ENCODE peak calls at places on chromosomes 12 and 14, in eight cellular contexts. Y is breast epithelium, P is NT2/D1, L is choroid plexus epithelial cell, D is right cardiac atrium, C is kidney epithelial cell, F is lower lobe of right lung, J is transverse colon. V is an unnamed sample.

GRCh38 chr12:93127582-93128331 is 198.7 kb upstream of the EEA1 start:
- DNase-seq in Y (peak; percentile 88), P (no peak), L (peak; percentile 100), D (peak; percentile 69), C (no peak), F (peak; percentile 75), J (peak; percentile 49), V (peak; percentile 60)

GRCh38 chr12:100706029-100706428 is 88.5 kb upstream of the ANO4 start:
- DNase-seq in Y (no peak), P (no peak), L (peak; percentile 52), D (no peak), C (peak; percentile 70), F (no peak), J (no peak), V (no peak)

GRCh38 chr14:58954874-58955273 is 233.6 kb upstream of the DAAM1 start:
- DNase-seq in Y (no peak), P (no peak), L (peak; percentile 26), D (no peak), C (no peak), F (no peak), J (peak; percentile 14), V (no peak)

GRCh38 chr12:46590991-46591703 is 218.6 kb upstream of the SLC38A2 start:
- DNase-seq in Y (no peak), P (no peak), L (no peak), D (no peak), C (no peak), F (no peak), J (no peak), V (no peak)

GRCh38 chr12:58310828-58311273 is 369.5 kb downstream of the ATP23 start:
- DNase-seq in Y (no peak), P (no peak), L (peak; percentile 99), D (no peak), C (peak; percentile 85), F (no peak), J (no peak), V (no peak)

GRCh38 chr12:62784576-62784975 is 150.4 kb downstream of the PPM1H start:
- DNase-seq in Y (no peak), P (no peak), L (no peak), D (no peak), C (no peak), F (no peak), J (no peak), V (no peak)

GRCh38 chr14:37824936-37825698 is 229.7 kb downstream of the TTC6 start:
- DNase-seq in Y (no peak), P (no peak), L (peak; percentile 49), D (no peak), C (no peak), F (no peak), J (no peak), V (no peak)

GRCh38 chr12:62933220-62933870 is 1.6 kb downstream of the PPM1H start:
- DNase-seq in Y (no peak), P (no peak), L (no peak), D (peak; percentile 46), C (no peak), F (no peak), J (peak; percentile 22), V (no peak)

GRCh38 chr14:32991706-32992105 is 53.0 kb downstream of the NPAS3 start:
- DNase-seq in Y (no peak), P (no peak), L (no peak), D (no peak), C (no peak), F (no peak), J (no peak), V (no peak)

GRCh38 chr14:70073924-70074566 is 114.7 kb downstream of the SLC8A3 start:
- DNase-seq in Y (peak; percentile 26), P (peak; percentile 63), L (peak; percentile 89), D (peak; percentile 63), C (peak; percentile 16), F (peak; percentile 73), J (peak; percentile 68), V (peak; percentile 64)

GRCh38 chr14:85214471-85214870 is 315.5 kb upstream of the FLRT2 start:
- DNase-seq in Y (no peak), P (no peak), L (peak; percentile 79), D (no peak), C (no peak), F (no peak), J (no peak), V (no peak)

GRCh38 chr14:49879683-49880204 is 13.1 kb upstream of the ARF6 start:
- DNase-seq in Y (no peak), P (no peak), L (peak; percentile 73), D (peak; percentile 34), C (peak; percentile 31), F (peak; percentile 58), J (peak; percentile 70), V (peak; percentile 72)

GRCh38 chr14:30333934-30334333 is 225.0 kb upstream of the G2E3 start:
- DNase-seq in Y (no peak), P (no peak), L (no peak), D (no peak), C (no peak), F (no peak), J (no peak), V (no peak)

GRCh38 chr12:58470266-58471010 is 449.9 kb downstream of the LRIG3 start:
- DNase-seq in Y (no peak), P (no peak), L (no peak), D (no peak), C (no peak), F (no peak), J (no peak), V (no peak)

GRCh38 chr12:56995930-56996496 is 10.3 kb downstream of the ZBTB39 start:
- DNase-seq in Y (no peak), P (no peak), L (no peak), D (no peak), C (no peak), F (no peak), J (no peak), V (no peak)

DNA sequence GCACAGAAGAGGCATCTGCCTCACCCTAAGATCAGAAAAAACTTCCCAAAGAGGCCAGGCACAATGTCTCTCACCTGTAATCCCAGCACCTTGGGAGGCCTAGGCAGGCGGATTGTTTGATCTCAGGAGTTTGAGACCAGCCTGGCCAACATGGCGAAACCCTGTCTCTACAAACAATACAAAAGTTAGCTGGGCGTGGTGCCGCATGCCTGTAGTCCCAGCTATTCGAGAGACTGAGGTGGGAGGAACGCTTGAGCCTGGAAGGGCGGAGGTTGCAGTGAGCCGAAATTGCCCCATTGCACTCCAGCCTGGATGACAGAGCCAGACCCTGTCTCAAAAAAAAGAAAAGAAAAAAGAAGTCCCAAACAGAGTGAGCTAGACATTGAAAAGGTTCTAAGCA is 4.5 kb downstream of the ZBTB1 start:
- DNase-seq in Y (no peak), P (no peak), L (no peak), D (no peak), C (no peak), F (no peak), J (no peak), V (no peak)
- H3K4me3 ChIP-seq in Y (no peak overlapping the region), P (no peak overlapping the region), L (no peak overlapping the region), D (no peak overlapping the region), C (no peak overlapping the region), F (no peak overlapping the region), J (no peak overlapping the region), V (no peak overlapping the region)

GRCh38 chr14:68779761-68780323 is 13.0 kb downstream of the ZFP36L1 start:
- DNase-seq in Y (peak; percentile 18), P (no peak), L (peak; percentile 73), D (no peak), C (peak; percentile 97), F (no peak), J (peak; percentile 66), V (peak; percentile 55)

GRCh38 chr14:68782091-68782981 is 10.5 kb downstream of the ZFP36L1 start:
- DNase-seq in Y (peak; percentile 15), P (no peak), L (no peak), D (no peak), C (no peak), F (no peak), J (no peak), V (peak; percentile 97)

GRCh38 chr14:68781161-68782021 is 11.5 kb downstream of the ZFP36L1 start:
- DNase-seq in Y (peak; percentile 17), P (no peak), L (no peak), D (no peak), C (no peak), F (no peak), J (peak; percentile 64), V (peak; percentile 67)

GRCh38 chr14:68777644-68778043 is 15.2 kb downstream of the ZFP36L1 start:
- DNase-seq in Y (peak; percentile 4), P (no peak), L (no peak), D (no peak), C (no peak), F (no peak), J (no peak), V (no peak)

GRCh38 chr14:68780358-68781160 is 12.3 kb downstream of the ZFP36L1 start:
- DNase-seq in Y (peak; percentile 28), P (no peak), L (peak; percentile 78), D (peak; percentile 82), C (no peak), F (no peak), J (peak; percentile 68), V (peak; percentile 54)
- H3K4me3 ChIP-seq in Y (no peak overlapping the region), P (no peak overlapping the region), L (no peak overlapping the region), D (no peak overlapping the region), C (no peak overlapping the region), F (peak overlapping the region; percentile 6), J (no peak overlapping the region), V (peak overlapping the region; percentile 23)

GRCh38 chr14:36423430-36423829 is 96.6 kb downstream of the NKX2-1 start:
- DNase-seq in Y (no peak), P (no peak), L (no peak), D (no peak), C (no peak), F (no peak), J (no peak), V (no peak)
- H3K4me3 ChIP-seq in Y (no peak overlapping the region), P (no peak overlapping the region), L (no peak overlapping the region), D (no peak overlapping the region), C (no peak overlapping the region), F (no peak overlapping the region), J (no peak overlapping the region), V (no peak overlapping the region)

GRCh38 chr12:52600941-52601481 is at the start of gene KRT72:
- DNase-seq in Y (no peak), P (no peak), L (no peak), D (no peak), C (no peak), F (no peak), J (no peak), V (no peak)

GRCh38 chr12:52598966-52599365 is 2.3 kb downstream of the KRT72 start:
- DNase-seq in Y (no peak), P (no peak), L (no peak), D (no peak), C (no peak), F (no peak), J (no peak), V (no peak)

GRCh38 chr12:52600071-52600470 is 1.2 kb downstream of the KRT72 start:
- DNase-seq in Y (no peak), P (no peak), L (no peak), D (no peak), C (no peak), F (no peak), J (no peak), V (no peak)

GRCh38 chr12:52601671-52602070 is 408 bp upstream of the KRT72 start:
- DNase-seq in Y (no peak), P (no peak), L (no peak), D (no peak), C (no peak), F (no peak), J (no peak), V (no peak)

DNA sequence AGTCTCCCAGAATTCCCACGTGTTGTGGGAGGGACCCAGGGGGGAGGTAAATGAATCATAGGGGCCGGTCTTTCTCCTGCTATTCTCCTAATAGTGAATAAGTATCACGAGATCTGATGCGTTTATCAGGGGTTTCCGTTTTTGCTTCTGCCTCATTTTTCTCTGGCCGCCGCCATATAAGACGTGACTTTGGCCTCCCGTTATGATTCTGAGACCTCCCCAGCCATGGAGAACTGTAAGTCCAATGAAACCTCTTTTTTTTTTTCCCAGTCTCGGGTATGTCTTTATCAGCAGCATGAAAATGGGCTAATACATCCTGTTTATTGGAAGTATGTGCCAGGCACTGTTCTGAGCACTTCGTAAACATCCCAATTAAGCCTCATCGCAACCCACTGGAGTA is 788 bp downstream of the KRT72 start:
- DNase-seq in Y (no peak), P (no peak), L (no peak), D (no peak), C (no peak), F (no peak), J (no peak), V (no peak)
- H3K4me3 ChIP-seq in Y (no peak overlapping the region), P (no peak overlapping the region), L (no peak overlapping the region), D (no peak overlapping the region), C (no peak overlapping the region), F (no peak overlapping the region), J (no peak overlapping the region), V (no peak overlapping the region)